ENCODE peak calls at places on chromosomes 2 and 18, in four cellular contexts. One of them, this sample, is unnamed. For H3K79me2, the result is how much of the 10 kb centered on the place peaks cover.

GRCh38 chr2:206915136-206915535 is 24.2 kb upstream of the CPO start:
- DNase-seq in HCT116: peak
- DNase-seq in GM23248: peak
- DNase-seq in fibroblast of lung: peak
- DNase-seq in this sample: no peak

GRCh38 chr2:232026941-232027340 is 65.4 kb downstream of the DIS3L2 start:
- DNase-seq in GM23248: no peak
- DNase-seq in fibroblast of lung: no peak
- DNase-seq in HCT116: no peak
- DNase-seq in this sample: no peak

GRCh38 chr2:105795575-105795934 is 50.8 kb downstream of the NCK2 start:
- DNase-seq in HCT116: no peak
- DNase-seq in GM23248: peak
- DNase-seq in fibroblast of lung: no peak
- DNase-seq in this sample: no peak

GRCh38 chr2:239302083-239302807 is 98.6 kb downstream of the HDAC4 start:
- DNase-seq in HCT116: no peak
- DNase-seq in GM23248: no peak
- DNase-seq in fibroblast of lung: no peak
- DNase-seq in this sample: no peak

GRCh38 chr2:193668557-193669323 is 1474.0 kb upstream of the TMEFF2 start:
- DNase-seq in HCT116: no peak
- DNase-seq in GM23248: no peak
- DNase-seq in fibroblast of lung: no peak
- DNase-seq in this sample: peak

GRCh38 chr2:14348247-14348646 is 284.3 kb upstream of the LRATD1 start:
- DNase-seq in fibroblast of lung: no peak
- DNase-seq in HCT116: no peak
- DNase-seq in GM23248: peak
- DNase-seq in this sample: no peak

GRCh38 chr18:2114289-2114688 is 457.0 kb downstream of the METTL4 start:
- DNase-seq in HCT116: no peak
- DNase-seq in fibroblast of lung: no peak
- DNase-seq in GM23248: no peak
- DNase-seq in this sample: no peak

GRCh38 chr2:236712304-236712703 is 142.7 kb downstream of the ACKR3 start:
- DNase-seq in GM23248: peak
- DNase-seq in HCT116: no peak
- DNase-seq in fibroblast of lung: peak
- DNase-seq in this sample: no peak

GRCh38 chr2:2731101-2731850 is 400.2 kb upstream of the MYT1L start:
- DNase-seq in fibroblast of lung: no peak
- DNase-seq in GM23248: no peak
- DNase-seq in HCT116: no peak
- DNase-seq in this sample: no peak

GRCh38 chr18:63168287-63168686 is 151.3 kb downstream of the BCL2 start:
- DNase-seq in GM23248: no peak
- DNase-seq in fibroblast of lung: no peak
- DNase-seq in HCT116: no peak
- DNase-seq in this sample: no peak

GRCh38 chr18:42471886-42472285 is 516.9 kb downstream of the PIK3C3 start:
- DNase-seq in GM23248: no peak
- DNase-seq in fibroblast of lung: no peak
- DNase-seq in HCT116: no peak
- DNase-seq in this sample: no peak

GRCh38 chr2:65299246-65299645 is 71.6 kb downstream of the ACTR2 start:
- DNase-seq in HCT116: no peak
- DNase-seq in fibroblast of lung: peak
- DNase-seq in GM23248: peak
- DNase-seq in this sample: no peak

GRCh38 chr2:55985406-55985805 is 61.8 kb upstream of the EFEMP1 start:
- DNase-seq in HCT116: no peak
- DNase-seq in fibroblast of lung: no peak
- DNase-seq in GM23248: no peak
- DNase-seq in this sample: peak

GRCh38 chr2:149652925-149653324 is 65.3 kb upstream of the MMADHC start:
- DNase-seq in HCT116: no peak
- DNase-seq in fibroblast of lung: no peak
- DNase-seq in GM23248: peak
- DNase-seq in this sample: no peak

GRCh38 chr2:6893876-6894482 is 16.4 kb downstream of the RSAD2 start:
- DNase-seq in HCT116: no peak
- DNase-seq in GM23248: no peak
- DNase-seq in fibroblast of lung: no peak
- DNase-seq in this sample: no peak

GRCh38 chr2:11054783-11055751 is 100.2 kb upstream of the SLC66A3 start:
- DNase-seq in fibroblast of lung: no peak
- DNase-seq in GM23248: no peak
- DNase-seq in HCT116: no peak
- DNase-seq in this sample: no peak

GRCh38 chr2:54589340-54590215 is 133.5 kb downstream of the SPTBN1 start:
- DNase-seq in HCT116: no peak
- DNase-seq in fibroblast of lung: peak
- DNase-seq in GM23248: no peak
- DNase-seq in this sample: peak

GRCh38 chr18:77442393-77442792 is 192.7 kb downstream of the GALR1 start:
- DNase-seq in HCT116: no peak
- DNase-seq in GM23248: no peak
- DNase-seq in fibroblast of lung: no peak
- DNase-seq in this sample: no peak

GRCh38 chr2:233831011-233831721 is 23.2 kb downstream of the HJURP start:
- DNase-seq in fibroblast of lung: no peak
- DNase-seq in GM23248: no peak
- DNase-seq in HCT116: no peak
- DNase-seq in this sample: no peak

GRCh38 chr2:124978597-124978996 is 953.5 kb downstream of the CNTNAP5 start:
- DNase-seq in GM23248: no peak
- DNase-seq in fibroblast of lung: no peak
- DNase-seq in HCT116: no peak
- DNase-seq in this sample: no peak

DNA sequence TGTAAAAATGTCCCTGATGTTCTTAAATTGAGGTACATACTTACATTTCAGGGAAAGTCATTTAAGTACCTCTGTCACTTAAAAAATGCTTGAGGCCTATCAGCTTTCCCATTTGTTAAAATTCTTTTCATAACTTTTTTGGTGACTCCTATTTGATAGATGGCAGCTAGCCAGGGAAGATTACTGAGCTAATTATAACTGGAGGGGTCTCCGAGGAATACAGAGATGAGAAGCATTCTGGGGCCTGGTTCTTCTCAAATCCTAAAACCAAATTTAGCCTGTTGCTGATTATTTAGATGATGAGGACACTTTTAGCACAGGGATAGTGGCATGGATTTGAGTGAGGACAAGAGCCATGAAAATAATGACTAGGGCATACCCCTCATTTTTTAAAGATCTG is 4.8 kb downstream of the UGP2 start:
- DNase-seq in GM23248: no peak
- DNase-seq in fibroblast of lung: no peak
- DNase-seq in HCT116: no peak
- DNase-seq in this sample: no peak
- H3K4me3 ChIP-seq in GM23248: no peak
- H3K4me3 ChIP-seq in fibroblast of lung: no peak
- H3K4me3 ChIP-seq in HCT116: no peak
- H3K4me3 ChIP-seq in this sample: no peak

GRCh38 chr2:209160800-209161588 is 262.9 kb upstream of the MAP2 start:
- DNase-seq in GM23248: no peak
- DNase-seq in HCT116: no peak
- DNase-seq in fibroblast of lung: no peak
- DNase-seq in this sample: no peak
- H3K79me2 ChIP-seq in GM23248: under half
- H3K79me2 ChIP-seq in HCT116: under half
- H3K79me2 ChIP-seq in fibroblast of lung: under half
- H3K79me2 ChIP-seq in this sample: under half

GRCh38 chr18:32042337-32042736 is 23.7 kb downstream of the RNF125 start:
- DNase-seq in HCT116: no peak
- DNase-seq in fibroblast of lung: no peak
- DNase-seq in GM23248: no peak
- DNase-seq in this sample: no peak
- H3K4me3 ChIP-seq in HCT116: no peak
- H3K4me3 ChIP-seq in fibroblast of lung: no peak
- H3K4me3 ChIP-seq in GM23248: no peak
- H3K4me3 ChIP-seq in this sample: no peak

GRCh38 chr2:174949988-174950687 is 55.0 kb downstream of the CHN1 start:
- DNase-seq in GM23248: no peak
- DNase-seq in HCT116: no peak
- DNase-seq in fibroblast of lung: no peak
- DNase-seq in this sample: no peak
- H3K79me2 ChIP-seq in GM23248: under half
- H3K79me2 ChIP-seq in HCT116: under half
- H3K79me2 ChIP-seq in fibroblast of lung: under half
- H3K79me2 ChIP-seq in this sample: under half

This sample was measured in OCI-LY7.